ENCODE peak calls at places on chromosomes 6 and 20, in eight cellular contexts. N is WERI-Rb-1, U is ovary, V is IMR-90, D is GM12865, H is neural crest cell, E is chondrocyte, B is epithelial cell of esophagus. Q is an unnamed sample.

GRCh38 chr20:37774143-37774542 is 80.3 kb downstream of the CTNNBL1 start:
- DNase-seq in N (no peak), U (no peak), V (no peak), D (no peak), H (no peak), E (no peak), B (no peak), Q (no peak)

GRCh38 chr6:158568549-158568948 is 8.7 kb downstream of the TMEM181 start:
- DNase-seq in N (no peak), U (no peak), V (no peak), D (no peak), H (no peak), E (peak), B (no peak), Q (no peak)

GRCh38 chr6:45436544-45437440 is 59.1 kb upstream of the SUPT3H start:
- DNase-seq in N (no peak), U (no peak), V (peak), D (peak), H (no peak), E (no peak), B (peak), Q (no peak)

GRCh38 chr20:5143856-5144255 is 17.0 kb downstream of the CDS2 start:
- DNase-seq in N (no peak), U (no peak), V (no peak), D (no peak), H (no peak), E (no peak), B (no peak), Q (no peak)

GRCh38 chr6:158518196-158519127 is 41.4 kb upstream of the TMEM181 start:
- DNase-seq in N (peak), U (peak), V (peak), D (peak), H (peak), E (no peak), B (peak), Q (no peak)

GRCh38 chr6:70413829-70414494 is 654 bp downstream of the FAM135A start:
- DNase-seq in N (no peak), U (no peak), V (no peak), D (peak), H (no peak), E (no peak), B (peak), Q (no peak)

GRCh38 chr20:48983423-48984400 is 62.2 kb downstream of the ARFGEF2 start:
- DNase-seq in N (no peak), U (no peak), V (peak), D (no peak), H (no peak), E (no peak), B (peak), Q (no peak)

GRCh38 chr6:129817821-129818220 is 43.3 kb downstream of the TMEM244 start:
- DNase-seq in N (no peak), U (no peak), V (no peak), D (no peak), H (no peak), E (no peak), B (no peak), Q (no peak)

GRCh38 chr6:21665101-21665435 is 71.5 kb downstream of the SOX4 start:
- DNase-seq in N (no peak), U (no peak), V (no peak), D (no peak), H (no peak), E (no peak), B (no peak), Q (no peak)

GRCh38 chr6:89936177-89936576 is 41.9 kb downstream of the GJA10 start:
- DNase-seq in N (no peak), U (no peak), V (no peak), D (no peak), H (no peak), E (no peak), B (no peak), Q (no peak)

GRCh38 chr20:7106910-7107309 is 339.4 kb downstream of the BMP2 start:
- DNase-seq in N (no peak), U (no peak), V (no peak), D (no peak), H (no peak), E (no peak), B (no peak), Q (no peak)

GRCh38 chr6:140071601-140072062 is 697.2 kb upstream of the CITED2 start:
- DNase-seq in N (no peak), U (no peak), V (peak), D (peak), H (no peak), E (no peak), B (no peak), Q (no peak)

GRCh38 chr6:28944412-28945006 is 20.7 kb upstream of the TRIM27 start:
- DNase-seq in N (peak), U (peak), V (peak), D (peak), H (peak), E (no peak), B (peak), Q (peak)

GRCh38 chr20:25300496-25301170 is 52.7 kb downstream of the PYGB start:
- DNase-seq in N (no peak), U (no peak), V (peak), D (no peak), H (no peak), E (no peak), B (no peak), Q (no peak)

GRCh38 chr6:34275128-34275804 is 26.5 kb upstream of the SMIM29 start:
- DNase-seq in N (no peak), U (no peak), V (no peak), D (no peak), H (no peak), E (no peak), B (no peak), Q (no peak)

GRCh38 chr6:126444874-126445273 is 105.0 kb downstream of the CENPW start:
- DNase-seq in N (no peak), U (no peak), V (peak), D (no peak), H (no peak), E (no peak), B (no peak), Q (no peak)

GRCh38 chr6:43078651-43079050 is 2.5 kb downstream of the PTK7 start:
- DNase-seq in N (no peak), U (no peak), V (peak), D (no peak), H (no peak), E (no peak), B (no peak), Q (no peak)

GRCh38 chr20:58690851-58691250 is 1.7 kb upstream of the NPEPL1 start:
- DNase-seq in N (no peak), U (peak), V (peak), D (no peak), H (no peak), E (no peak), B (no peak), Q (no peak)

GRCh38 chr20:45097485-45098095 is 3.3 kb downstream of the KCNS1 start:
- DNase-seq in N (no peak), U (no peak), V (no peak), D (peak), H (no peak), E (no peak), B (peak), Q (no peak)

GRCh38 chr6:144365176-144365710 is 80.1 kb downstream of the UTRN start:
- DNase-seq in N (no peak), U (no peak), V (peak), D (no peak), H (no peak), E (no peak), B (no peak), Q (no peak)

GRCh38 chr6:90286884-90287488 is 9.7 kb downstream of the BACH2 start:
- DNase-seq in N (peak), U (no peak), V (peak), D (peak), H (peak), E (no peak), B (peak), Q (peak)

GRCh38 chr20:24614341-24614740 is 144.9 kb downstream of the SYNDIG1 start:
- DNase-seq in N (no peak), U (no peak), V (no peak), D (no peak), H (no peak), E (no peak), B (no peak), Q (no peak)

GRCh38 chr6:52981215-52981910 is 13.7 kb downstream of the GSTA4 start:
- DNase-seq in N (no peak), U (no peak), V (no peak), D (no peak), H (no peak), E (no peak), B (no peak), Q (no peak)

GRCh38 chr6:3193102-3193837 is 34.2 kb downstream of the TUBB2B start:
- DNase-seq in N (peak), U (no peak), V (no peak), D (no peak), H (peak), E (no peak), B (no peak), Q (no peak)

GRCh38 chr6:33856655-33857054 is 52.9 kb upstream of the MLN start:
- DNase-seq in N (no peak), U (no peak), V (no peak), D (peak), H (no peak), E (no peak), B (no peak), Q (no peak)

GRCh38 chr20:23269954-23270353 is 80.6 kb upstream of the NXT1 start:
- DNase-seq in N (no peak), U (no peak), V (no peak), D (no peak), H (no peak), E (no peak), B (no peak), Q (no peak)

GRCh38 chr6:136723780-136724179 is 68.5 kb downstream of the MAP3K5 start:
- DNase-seq in N (no peak), U (no peak), V (no peak), D (peak), H (no peak), E (no peak), B (peak), Q (no peak)

GRCh38 chr20:9066196-9066595 is 2.7 kb upstream of the PLCB4 start:
- DNase-seq in N (no peak), U (no peak), V (no peak), D (no peak), H (no peak), E (no peak), B (peak), Q (no peak)

GRCh38 chr20:37711001-37711400 is 17.2 kb downstream of the CTNNBL1 start:
- DNase-seq in N (no peak), U (no peak), V (no peak), D (no peak), H (no peak), E (no peak), B (peak), Q (no peak)

GRCh38 chr6:28867078-28867414 is 56.7 kb downstream of the TRIM27 start:
- DNase-seq in N (no peak), U (no peak), V (peak), D (peak), H (no peak), E (no peak), B (peak), Q (no peak)

GRCh38 chr6:126312013-126312665 is 27.8 kb upstream of the CENPW start:
- DNase-seq in N (peak), U (no peak), V (no peak), D (peak), H (no peak), E (no peak), B (peak), Q (no peak)

GRCh38 chr20:44959082-44959895 is 908 bp downstream of the TOMM34 start:
- DNase-seq in N (peak), U (no peak), V (peak), D (peak), H (no peak), E (no peak), B (peak), Q (no peak)

GRCh38 chr6:115602471-115602870 is 458.2 kb downstream of the FRK start:
- DNase-seq in N (no peak), U (no peak), V (no peak), D (no peak), H (no peak), E (no peak), B (no peak), Q (no peak)

GRCh38 chr6:81865712-81866111 is 113.2 kb upstream of the TENT5A start:
- DNase-seq in N (no peak), U (no peak), V (peak), D (no peak), H (no peak), E (no peak), B (peak), Q (no peak)

GRCh38 chr6:54244430-54244829 is 63.8 kb upstream of the TINAG start:
- DNase-seq in N (no peak), U (no peak), V (peak), D (peak), H (no peak), E (no peak), B (peak), Q (no peak)

GRCh38 chr6:163738304-163738703 is 323.8 kb downstream of the QKI start:
- DNase-seq in N (no peak), U (no peak), V (no peak), D (no peak), H (no peak), E (no peak), B (no peak), Q (no peak)

GRCh38 chr20:11101696-11102095 is 427.9 kb upstream of the JAG1 start:
- DNase-seq in N (no peak), U (no peak), V (no peak), D (no peak), H (no peak), E (no peak), B (no peak), Q (no peak)

GRCh38 chr20:11094711-11095110 is 420.9 kb upstream of the JAG1 start:
- DNase-seq in N (no peak), U (no peak), V (no peak), D (no peak), H (no peak), E (no peak), B (no peak), Q (no peak)

GRCh38 chr20:11101243-11101642 is 427.4 kb upstream of the JAG1 start:
- DNase-seq in N (no peak), U (no peak), V (peak), D (no peak), H (no peak), E (no peak), B (peak), Q (no peak)

GRCh38 chr20:11094196-11094595 is 420.4 kb upstream of the JAG1 start:
- DNase-seq in N (no peak), U (no peak), V (no peak), D (no peak), H (no peak), E (no peak), B (no peak), Q (no peak)

GRCh38 chr20:11098888-11099287 is 425.1 kb upstream of the JAG1 start:
- DNase-seq in N (peak), U (no peak), V (no peak), D (no peak), H (no peak), E (no peak), B (peak), Q (no peak)
- TF ChIP-seq CTCF in N (peak), U (no peak), V (peak), D (peak), H (no peak), E (peak), B (peak), Q (no peak)

GRCh38 chr6:30481213-30481964 is 7.9 kb upstream of the HLA-E start:
- DNase-seq in N (peak), U (no peak), V (no peak), D (no peak), H (no peak), E (no peak), B (no peak), Q (no peak)
- TF ChIP-seq CTCF in N (peak), U (no peak), V (no peak), D (no peak), H (no peak), E (no peak), B (no peak), Q (no peak)

GRCh38 chr6:50353603-50354002 is 303.9 kb upstream of the DEFB112 start:
- DNase-seq in N (peak), U (no peak), V (no peak), D (no peak), H (no peak), E (no peak), B (peak), Q (no peak)
- TF ChIP-seq CTCF in N (peak), U (no peak), V (no peak), D (no peak), H (no peak), E (no peak), B (no peak), Q (peak)

GRCh38 chr20:63969851-63970713 is at the start of gene ZNF512B:
- DNase-seq in N (peak), U (peak), V (peak), D (peak), H (peak), E (peak), B (peak), Q (peak)
- TF ChIP-seq CTCF in N (no peak), U (no peak), V (no peak), D (no peak), H (no peak), E (peak), B (no peak), Q (no peak)

DNA sequence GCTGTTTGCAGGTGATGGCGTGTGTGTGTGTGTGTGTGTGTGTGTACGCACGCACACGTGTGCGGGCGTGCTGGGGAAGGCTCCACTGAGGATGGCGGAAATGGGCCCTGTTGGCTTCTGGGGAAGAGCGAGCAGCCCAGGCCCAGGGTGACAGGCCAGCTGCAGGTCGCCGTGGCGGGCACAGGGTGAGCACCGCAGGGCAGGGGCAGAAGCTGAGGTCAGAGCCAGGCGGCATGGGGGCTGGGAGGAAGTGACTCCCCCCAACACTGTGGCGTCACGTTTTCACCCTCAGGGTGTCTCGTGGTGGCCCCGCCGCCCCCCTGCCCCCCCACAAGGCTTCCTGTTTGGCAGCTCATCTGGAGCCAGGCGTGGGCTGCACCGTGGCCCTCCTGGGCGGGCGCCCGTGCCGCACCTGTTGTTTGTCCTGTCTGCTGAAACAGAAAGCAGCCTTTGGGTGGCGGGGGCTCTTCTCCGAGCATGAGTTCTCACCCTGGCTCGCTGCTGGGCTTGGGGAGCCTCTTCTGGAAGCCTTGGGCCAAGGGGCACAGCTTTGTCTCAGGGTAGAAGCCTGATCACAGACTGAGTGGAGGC is 7.1 kb downstream of the RBM38 start:
- DNase-seq in N (no peak), U (peak), V (no peak), D (peak), H (no peak), E (peak), B (no peak), Q (no peak)
- TF ChIP-seq CTCF in N (no peak), U (no peak), V (no peak), D (no peak), H (no peak), E (no peak), B (no peak), Q (no peak)